ENCODE peak calls at places on chromosome 20, in five cellular contexts. C is neural progenitor cell, H is neural crest cell, N is brain microvascular endothelial cell, U is ovary. F is an unnamed sample.

GRCh38 chr20:48294196-48294595 is 508.9 kb upstream of the SULF2 start:
- DNase-seq in H (no peak), U (no peak), C (no peak), N (peak), F (no peak)

GRCh38 chr20:50911716-50912115 is 19.5 kb downstream of the ADNP start:
- DNase-seq in N (no peak), C (no peak), U (no peak), H (no peak), F (no peak)

GRCh38 chr20:38975539-38976120 is 13.5 kb downstream of the DHX35 start:
- DNase-seq in H (no peak), C (no peak), U (no peak), N (no peak), F (no peak)

GRCh38 chr20:16488086-16488485 is 85.2 kb downstream of the KIF16B start:
- DNase-seq in U (no peak), H (no peak), N (no peak), C (no peak), F (no peak)

GRCh38 chr20:35539756-35540212 is 2.1 kb upstream of the ERGIC3 start:
- DNase-seq in U (no peak), H (peak), C (peak), N (no peak), F (peak)

GRCh38 chr20:57682184-57683038 is 27.4 kb downstream of the PMEPA1 start:
- DNase-seq in U (peak), H (no peak), N (no peak), C (no peak), F (no peak)

GRCh38 chr20:14616003-14616402 is 278.6 kb upstream of the FLRT3 start:
- DNase-seq in U (no peak), H (no peak), N (no peak), C (no peak), F (no peak)

GRCh38 chr20:54981181-54981580 is 505.8 kb downstream of the DOK5 start:
- DNase-seq in N (no peak), U (no peak), C (no peak), H (no peak), F (peak)

GRCh38 chr20:63690898-63691710 is 5.3 kb upstream of the TNFRSF6B start:
- DNase-seq in H (no peak), U (no peak), C (no peak), N (no peak), F (no peak)

GRCh38 chr20:46009847-46010246 is 1.1 kb downstream of the MMP9 start:
- DNase-seq in U (no peak), H (no peak), N (no peak), C (peak), F (no peak)

GRCh38 chr20:49287555-49288249 is 9.8 kb upstream of the ZNFX1 start:
- DNase-seq in U (no peak), C (no peak), H (no peak), N (no peak), F (no peak)

GRCh38 chr20:59640267-59640666 is 35.9 kb downstream of the PHACTR3 start:
- DNase-seq in N (no peak), C (no peak), U (no peak), H (no peak), F (no peak)

GRCh38 chr20:3157817-3158216 is 1.8 kb downstream of the FASTKD5 start:
- DNase-seq in C (no peak), U (no peak), N (no peak), H (no peak), F (no peak)

GRCh38 chr20:309306-309840 is 12.0 kb downstream of the ZCCHC3 start:
- DNase-seq in N (no peak), C (no peak), U (no peak), H (no peak), F (no peak)

GRCh38 chr20:17759449-17759848 is 59.7 kb downstream of the BANF2 start:
- DNase-seq in C (no peak), N (no peak), U (no peak), H (no peak), F (no peak)

GRCh38 chr20:10596726-10597125 is 77.1 kb downstream of the JAG1 start:
- DNase-seq in C (no peak), N (peak), H (no peak), U (no peak), F (no peak)

GRCh38 chr20:4020256-4020655 is 4.9 kb upstream of the RNF24 start:
- DNase-seq in H (no peak), N (no peak), C (no peak), U (no peak), F (no peak)

GRCh38 chr20:39778847-39779641 is 816.9 kb downstream of the DHX35 start:
- DNase-seq in C (no peak), U (no peak), H (no peak), N (no peak), F (no peak)

GRCh38 chr20:47897461-47897860 is 112.2 kb upstream of the SULF2 start:
- DNase-seq in N (no peak), H (no peak), C (no peak), U (no peak), F (no peak)

GRCh38 chr20:59047938-59048680 is 5.5 kb upstream of the PRELID3B start:
- DNase-seq in N (peak), C (no peak), H (no peak), U (no peak), F (no peak)

GRCh38 chr20:561437-562231 is 18.0 kb upstream of the CSNK2A1 start:
- DNase-seq in N (peak), H (peak), U (peak), C (peak), F (peak)

GRCh38 chr20:51985013-51985415 is 182.7 kb upstream of the SALL4 start:
- DNase-seq in C (no peak), U (no peak), H (no peak), N (peak), F (no peak)

GRCh38 chr20:58310291-58310782 is 822 bp downstream of the RAB22A start:
- DNase-seq in H (no peak), U (no peak), N (no peak), C (no peak), F (no peak)

GRCh38 chr20:3011752-3012151 is 31.7 kb upstream of the GNRH2 start:
- DNase-seq in N (no peak), U (no peak), H (no peak), C (no peak), F (no peak)

GRCh38 chr20:58102744-58103516 is 125.5 kb downstream of the ANKRD60 start:
- DNase-seq in C (no peak), H (no peak), N (no peak), U (no peak), F (no peak)

GRCh38 chr20:54197621-54198604 is 10.0 kb upstream of the PFDN4 start:
- DNase-seq in C (peak), U (no peak), H (no peak), N (peak), F (no peak)

GRCh38 chr20:4656491-4656890 is 65.2 kb upstream of the PRND start:
- DNase-seq in C (no peak), U (no peak), H (no peak), N (no peak), F (no peak)

GRCh38 chr20:58127731-58128130 is 100.7 kb downstream of the ANKRD60 start:
- DNase-seq in U (no peak), N (peak), C (no peak), H (no peak), F (no peak)

GRCh38 chr20:8082025-8082424 is 50.0 kb upstream of the PLCB1 start:
- DNase-seq in U (no peak), C (peak), H (no peak), N (peak), F (no peak)

GRCh38 chr20:49983848-49984408 is 1.1 kb downstream of the SNAI1 start:
- DNase-seq in H (no peak), U (peak), C (no peak), N (no peak), F (no peak)

GRCh38 chr20:58847483-58847882 is 3.2 kb downstream of the GNAS-AS1 start:
- DNase-seq in U (no peak), H (no peak), C (no peak), N (no peak), F (no peak)

GRCh38 chr20:2652724-2653510 is 485 bp downstream of the NOP56 start:
- DNase-seq in H (peak), C (peak), N (peak), U (no peak), F (no peak)

GRCh38 chr20:32240220-32240619 is 32.5 kb downstream of the POFUT1 start:
- DNase-seq in N (no peak), C (peak), H (no peak), U (no peak), F (no peak)

GRCh38 chr20:36248836-36249235 is 12.6 kb downstream of the AAR2 start:
- DNase-seq in C (peak), H (no peak), N (no peak), U (no peak), F (no peak)

GRCh38 chr20:5931411-5931810 is 18.9 kb downstream of the TRMT6 start:
- DNase-seq in U (no peak), N (no peak), H (no peak), C (no peak), F (no peak)

GRCh38 chr20:5932796-5933195 is 17.5 kb downstream of the TRMT6 start:
- DNase-seq in U (no peak), H (no peak), N (no peak), C (no peak), F (no peak)

GRCh38 chr20:5933802-5934436 is 16.4 kb downstream of the TRMT6 start:
- DNase-seq in U (no peak), C (peak), N (no peak), H (no peak), F (no peak)

GRCh38 chr20:5928063-5928462 is 22.3 kb downstream of the TRMT6 start:
- DNase-seq in U (no peak), H (no peak), C (no peak), N (no peak), F (no peak)

DNA sequence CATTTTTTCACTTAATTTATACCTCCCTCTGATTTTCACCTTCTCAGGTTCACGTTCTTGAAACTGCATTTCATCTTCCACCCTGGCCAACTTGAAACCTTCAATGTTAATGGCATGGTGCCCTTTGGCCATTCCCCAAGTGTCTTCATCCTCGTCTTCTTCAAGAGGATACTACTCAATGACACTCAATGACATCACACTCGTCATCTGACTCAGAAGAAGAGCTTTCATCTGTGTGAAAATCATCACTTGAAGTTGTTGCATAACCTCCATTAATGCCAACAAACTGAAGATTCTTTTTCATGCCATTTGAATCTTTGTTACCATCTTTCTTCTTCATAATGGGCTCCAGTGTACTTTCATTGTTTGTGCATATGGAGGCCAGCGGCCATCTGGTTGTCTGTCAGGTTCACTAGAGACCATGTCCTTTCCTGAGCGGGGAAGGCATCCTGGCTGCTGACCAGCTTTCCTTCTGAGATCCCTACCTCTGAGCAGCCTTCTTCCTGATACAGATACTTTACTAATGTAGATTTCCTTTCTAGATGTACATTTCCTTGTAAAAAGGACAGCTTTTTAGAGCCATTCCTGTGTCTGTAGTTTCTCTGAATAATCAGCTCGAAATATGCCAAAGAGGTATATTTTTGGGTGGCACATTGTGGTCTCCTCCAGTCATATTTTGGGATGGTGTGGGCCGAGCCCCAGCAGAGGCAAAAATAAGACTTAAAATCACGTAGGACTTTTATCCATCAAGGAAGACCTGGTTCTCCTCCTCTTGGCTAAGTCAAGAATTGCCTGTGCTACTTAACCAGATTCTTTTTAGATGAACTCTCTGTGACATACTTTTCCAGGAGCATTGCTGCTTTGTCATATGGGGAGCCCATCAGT is 21.3 kb downstream of the TRMT6 start:
- DNase-seq in H (no peak), C (no peak), N (no peak), U (no peak), F (no peak)
- TF ChIP-seq CTCF in H (no peak), C (no peak), N (no peak), U (no peak), F (no peak)

GRCh38 chr20:56630506-56631317 is 1.6 kb downstream of the TFAP2C start:
- DNase-seq in U (no peak), C (peak), H (peak), N (no peak), F (peak)
- TF ChIP-seq CTCF in U (no peak), C (peak), H (peak), N (no peak), F (peak)

DNA sequence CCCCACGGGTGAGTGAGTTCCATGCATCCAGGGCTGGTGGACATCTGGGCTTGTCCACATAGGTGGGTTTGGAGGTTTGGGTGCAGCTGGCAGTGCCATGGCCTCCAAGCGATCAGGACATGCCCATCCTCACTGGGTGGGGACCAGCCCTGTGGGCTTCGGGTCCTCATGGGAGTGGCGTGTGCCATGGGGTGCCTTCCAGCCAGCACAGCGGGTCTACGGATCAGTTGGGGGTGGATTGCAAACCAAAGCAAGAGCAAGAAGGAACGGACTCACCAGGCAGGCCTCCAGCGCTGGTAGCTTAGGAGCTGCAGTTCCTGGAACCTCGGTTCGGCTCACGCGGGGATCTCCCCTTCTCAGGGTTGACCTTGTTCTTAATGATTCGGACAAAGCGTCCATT is 364.3 kb downstream of the TAF4 start:
- DNase-seq in C (no peak), N (no peak), U (no peak), H (no peak), F (no peak)
- TF ChIP-seq CTCF in C (no peak), N (no peak), U (no peak), H (no peak), F (no peak)

DNA sequence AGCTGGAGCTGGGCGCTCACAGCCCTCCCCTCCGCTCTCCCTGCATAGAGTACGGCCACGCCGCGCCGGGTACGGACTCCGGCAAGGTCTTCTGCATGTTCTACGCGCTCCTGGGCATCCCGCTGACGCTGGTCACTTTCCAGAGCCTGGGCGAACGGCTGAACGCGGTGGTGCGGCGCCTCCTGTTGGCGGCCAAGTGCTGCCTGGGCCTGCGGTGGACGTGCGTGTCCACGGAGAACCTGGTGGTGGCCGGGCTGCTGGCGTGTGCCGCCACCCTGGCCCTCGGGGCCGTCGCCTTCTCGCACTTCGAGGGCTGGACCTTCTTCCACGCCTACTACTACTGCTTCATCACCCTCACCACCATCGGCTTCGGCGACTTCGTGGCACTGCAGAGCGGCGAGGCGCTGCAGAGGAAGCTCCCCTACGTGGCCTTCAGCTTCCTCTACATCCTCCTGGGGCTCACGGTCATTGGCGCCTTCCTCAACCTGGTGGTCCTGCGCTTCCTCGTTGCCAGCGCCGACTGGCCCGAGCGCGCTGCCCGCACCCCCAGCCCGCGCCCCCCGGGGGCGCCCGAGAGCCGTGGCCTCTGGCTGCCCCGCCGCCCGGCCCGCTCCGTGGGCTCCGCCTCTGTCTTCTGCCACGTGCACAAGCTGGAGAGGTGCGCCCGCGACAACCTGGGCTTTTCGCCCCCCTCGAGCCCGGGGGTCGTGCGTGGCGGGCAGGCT is 4.6 kb downstream of the KCNK15 start:
- DNase-seq in U (no peak), H (no peak), C (peak), N (no peak), F (no peak)
- TF ChIP-seq CTCF in U (no peak), H (peak), C (peak), N (no peak), F (no peak)

GRCh38 chr20:25532015-25532751 is 53.1 kb downstream of the NINL start:
- DNase-seq in H (peak), U (no peak), N (no peak), C (peak), F (no peak)
- TF ChIP-seq CTCF in H (no peak), U (no peak), N (peak), C (peak), F (no peak)

GRCh38 chr20:41173161-41173721 is 35.9 kb downstream of the PLCG1 start:
- DNase-seq in H (peak), U (peak), C (peak), N (peak), F (peak)
- TF ChIP-seq CTCF in H (peak), U (peak), C (peak), N (peak), F (peak)

GRCh38 chr20:37903317-37904007 is 535 bp downstream of the VSTM2L start:
- DNase-seq in N (no peak), U (no peak), H (no peak), C (no peak), F (no peak)

GRCh38 chr20:37901280-37901666 is 1.7 kb upstream of the VSTM2L start:
- DNase-seq in C (peak), U (no peak), N (no peak), H (no peak), F (peak)

GRCh38 chr20:37904008-37904675 is 1.2 kb downstream of the VSTM2L start:
- DNase-seq in N (no peak), H (no peak), C (no peak), U (no peak), F (no peak)

GRCh38 chr20:37902504-37903313 is at the start of gene VSTM2L:
- DNase-seq in H (peak), C (peak), N (peak), U (no peak), F (peak)

DNA sequence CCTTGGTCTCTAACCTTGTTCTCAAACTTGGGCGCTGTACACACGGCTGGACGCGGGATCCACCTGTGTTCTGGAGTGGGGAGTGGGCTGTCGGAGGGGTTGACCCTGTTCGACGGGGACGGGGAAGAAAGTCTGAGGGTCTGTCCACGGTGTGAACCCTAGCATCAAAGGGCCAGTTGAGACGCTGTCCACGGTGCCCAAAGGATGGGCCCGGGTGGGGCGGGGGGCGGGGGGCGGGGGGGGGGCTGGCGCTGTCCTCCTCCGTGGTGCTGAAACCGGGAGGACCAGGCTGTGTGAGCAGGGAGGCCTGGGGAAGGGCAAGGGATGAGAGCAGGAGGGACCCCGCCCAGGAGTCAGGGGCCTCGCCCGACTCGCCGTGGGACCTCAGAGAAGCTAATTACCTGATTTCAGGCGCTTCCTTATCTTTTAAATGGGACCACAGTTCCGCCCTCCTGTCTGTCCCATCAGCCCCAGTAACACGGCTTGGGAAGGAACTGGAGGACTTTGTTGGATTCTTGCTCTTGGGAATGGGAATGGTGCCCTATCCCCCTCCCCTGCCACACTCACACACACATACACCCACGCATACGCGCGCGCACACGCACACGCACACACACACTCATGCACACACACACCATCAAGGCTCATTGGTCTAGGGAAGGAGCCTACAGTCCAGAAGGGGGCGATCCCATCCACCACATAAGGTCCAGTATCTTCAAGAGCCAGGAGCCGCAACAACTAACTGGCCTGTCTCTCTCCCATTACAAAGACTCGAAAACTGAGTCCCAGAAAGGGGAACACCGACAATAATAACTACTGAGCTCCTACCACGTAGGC is 1.0 kb upstream of the VSTM2L start:
- DNase-seq in H (peak), C (peak), N (peak), U (no peak), F (peak)
- TF ChIP-seq CTCF in H (peak), C (peak), N (peak), U (no peak), F (no peak)

GRCh38 chr20:37541326-37541725 is 13.7 kb upstream of the BLCAP start:
- DNase-seq in N (no peak), C (no peak), H (no peak), U (no peak), F (no peak)

GRCh38 chr20:37544386-37544785 is 16.7 kb upstream of the BLCAP start:
- DNase-seq in C (no peak), N (no peak), H (no peak), U (no peak), F (no peak)

GRCh38 chr20:37539956-37540455 is 12.3 kb upstream of the BLCAP start:
- DNase-seq in C (no peak), U (no peak), N (no peak), H (no peak), F (no peak)

GRCh38 chr20:37543828-37544227 is 16.2 kb upstream of the BLCAP start:
- DNase-seq in H (no peak), C (no peak), U (no peak), N (peak), F (no peak)

DNA sequence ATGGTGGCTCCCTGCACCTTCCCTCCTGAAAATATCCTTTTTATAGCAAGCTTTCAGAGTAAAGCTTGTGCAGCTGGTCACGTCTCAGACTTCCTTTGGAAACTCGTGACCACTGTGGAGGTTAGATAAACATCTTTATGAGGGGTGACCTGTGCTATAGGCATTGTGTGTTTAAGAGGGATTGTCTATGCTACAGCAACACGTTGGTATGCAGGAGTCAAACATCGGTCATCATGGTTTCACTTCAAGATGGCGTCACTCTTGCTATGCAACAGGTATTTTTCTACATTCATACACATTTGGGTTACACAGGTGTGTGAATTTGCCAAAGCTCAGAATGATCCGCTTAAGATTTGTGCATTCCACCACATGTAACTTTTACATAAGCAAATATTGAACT is 14.6 kb upstream of the BLCAP start:
- DNase-seq in C (no peak), N (peak), U (no peak), H (no peak), F (no peak)
- TF ChIP-seq CTCF in C (no peak), N (no peak), U (no peak), H (no peak), F (no peak)